ENCODE peak calls at places on chromosome 22, in nine cellular contexts. N, M, E, Z, P, S, I, W and R are unnamed samples.
A peak's percentile ranks its signal among the peaks of the same experiment; 100 is the strongest.

GRCh38 chr22:50544746-50545253 is 899 bp upstream of the KLHDC7B start:
- DNase-seq in I (no peak), E (peak; percentile 18), N (no peak), Z (no peak), S (no peak), P (no peak), M (no peak), W (no peak), R (no peak)

GRCh38 chr22:40215266-40215665 is 37.5 kb downstream of the TNRC6B start:
- DNase-seq in Z (no peak), N (no peak), M (no peak), I (no peak), P (no peak), W (no peak), E (no peak), S (no peak), R (no peak)

GRCh38 chr22:21445437-21446127 is 21.6 kb upstream of the TMEM191C start:
- DNase-seq in N (no peak), I (no peak), W (no peak), S (no peak), P (no peak), E (no peak), M (no peak), Z (no peak), R (no peak)

GRCh38 chr22:30190619-30191018 is 55.9 kb downstream of the LIF start:
- DNase-seq in E (no peak), S (no peak), Z (no peak), W (no peak), I (no peak), M (no peak), P (no peak), N (no peak), R (no peak)

GRCh38 chr22:32325811-32326237 is 31.8 kb upstream of the RFPL3 start:
- DNase-seq in N (no peak), S (no peak), W (no peak), E (no peak), M (no peak), P (no peak), I (no peak), Z (no peak), R (no peak)

GRCh38 chr22:49959782-49960158 is 802 bp upstream of the PIM3 start:
- DNase-seq in P (no peak), N (no peak), W (no peak), M (no peak), S (no peak), Z (no peak), I (no peak), E (no peak), R (peak; percentile 74)

GRCh38 chr22:17779286-17780115 is 5.2 kb upstream of the BID start:
- DNase-seq in S (no peak), N (no peak), E (no peak), W (no peak), M (no peak), P (no peak), Z (peak; percentile 85), I (peak; percentile 18), R (no peak)

GRCh38 chr22:19495562-19496323 is 16.0 kb downstream of the CDC45 start:
- DNase-seq in W (no peak), N (no peak), Z (no peak), M (no peak), E (no peak), S (no peak), P (no peak), I (no peak), R (no peak)

GRCh38 chr22:36465232-36466021 is 16.0 kb downstream of the TXN2 start:
- DNase-seq in M (peak; percentile 74), W (peak; percentile 79), N (peak; percentile 92), E (no peak), P (no peak), Z (no peak), S (no peak), I (no peak), R (peak; percentile 77)

GRCh38 chr22:47724030-47724429 is 961.6 kb downstream of the TBC1D22A start:
- DNase-seq in I (no peak), S (no peak), Z (no peak), W (no peak), N (no peak), P (no peak), M (no peak), E (no peak), R (no peak)

GRCh38 chr22:17960695-17961442 is 63.5 kb downstream of the MICAL3 start:
- DNase-seq in E (no peak), W (no peak), Z (no peak), I (no peak), M (no peak), S (no peak), P (peak; percentile 53), N (no peak), R (no peak)

GRCh38 chr22:26974914-26975313 is 317.5 kb downstream of the MIAT start:
- DNase-seq in Z (no peak), M (no peak), W (no peak), P (peak; percentile 80), I (no peak), N (no peak), S (no peak), E (no peak), R (no peak)

GRCh38 chr22:33920927-33921575 is 775 bp upstream of the LARGE1 start:
- DNase-seq in P (peak; percentile 99), M (peak; percentile 97), Z (peak; percentile 99), W (peak; percentile 100), I (peak; percentile 72), N (peak; percentile 10), E (peak; percentile 76), S (peak; percentile 72), R (peak; percentile 98)

GRCh38 chr22:38761202-38762162 is 5.7 kb upstream of the SUN2 start:
- DNase-seq in I (no peak), Z (no peak), P (no peak), E (no peak), S (no peak), W (no peak), N (no peak), M (no peak), R (no peak)

GRCh38 chr22:39309364-39309861 is 10.0 kb downstream of the RPL3 start:
- DNase-seq in M (no peak), E (no peak), Z (no peak), N (no peak), S (no peak), W (no peak), I (no peak), P (no peak), R (no peak)

GRCh38 chr22:41575533-41575932 is 14.1 kb downstream of the PMM1 start:
- DNase-seq in I (no peak), S (no peak), P (no peak), M (no peak), W (no peak), E (no peak), Z (no peak), N (no peak), R (no peak)